ENCODE peak calls at places on chromosome 17, in eight cellular contexts. C is uterus, Z is pancreas, S is esophagus squamous epithelium, J is transverse colon, H is neural progenitor cell, K is Panc1, E is ovary. G is an unnamed sample.

GRCh38 chr17:45430738-45431530 is 1.7 kb downstream of the ARHGAP27 start:
- DNase-seq in Z (peak; percentile 50), H (peak; percentile 48), K (no peak), C (no peak), S (no peak), J (peak; percentile 88), E (no peak), G (peak; percentile 77)

GRCh38 chr17:82160081-82160480 is 52.6 kb downstream of the CCDC57 start:
- DNase-seq in J (no peak), E (no peak), Z (peak; percentile 39), S (no peak), C (no peak), K (no peak), H (no peak), G (no peak)

GRCh38 chr17:38815576-38816193 is 9.4 kb downstream of the CWC25 start:
- DNase-seq in K (no peak), C (no peak), Z (no peak), E (no peak), S (no peak), H (no peak), J (no peak), G (no peak)

GRCh38 chr17:67013891-67014290 is 30.5 kb upstream of the CACNG1 start:
- DNase-seq in Z (no peak), E (no peak), K (no peak), C (no peak), H (no peak), J (no peak), S (no peak), G (no peak)

GRCh38 chr17:38981640-38982039 is 14.4 kb upstream of the FBXO47 start:
- DNase-seq in E (no peak), S (no peak), J (no peak), H (no peak), C (no peak), K (no peak), Z (no peak), G (no peak)

GRCh38 chr17:41865596-41865893 is 322 bp upstream of the KLHL11 start:
- DNase-seq in C (no peak), J (no peak), E (no peak), S (no peak), Z (no peak), K (no peak), H (no peak), G (no peak)

GRCh38 chr17:8151120-8151640 is 1.0 kb downstream of the PER1 start:
- DNase-seq in H (peak; percentile 86), S (peak; percentile 47), C (peak; percentile 94), Z (peak; percentile 84), E (peak; percentile 94), J (peak; percentile 92), K (no peak), G (peak; percentile 83)

GRCh38 chr17:15926039-15926740 is 18.7 kb upstream of the ADORA2B start:
- DNase-seq in J (peak; percentile 52), E (no peak), H (no peak), S (no peak), C (no peak), Z (no peak), K (no peak), G (no peak)

GRCh38 chr17:78441271-78441986 is 63.0 kb downstream of the PGS1 start:
- DNase-seq in E (no peak), Z (no peak), S (no peak), K (no peak), C (no peak), H (no peak), J (no peak), G (no peak)

GRCh38 chr17:15490634-15491261 is 23.3 kb upstream of the CDRT4 start:
- DNase-seq in J (peak; percentile 74), H (peak; percentile 59), E (peak; percentile 32), Z (no peak), C (peak; percentile 28), K (no peak), S (no peak), G (peak; percentile 86)

GRCh38 chr17:58503876-58504275 is 10.6 kb downstream of the MTMR4 start:
- DNase-seq in E (no peak), Z (no peak), K (no peak), C (no peak), H (no peak), S (no peak), J (no peak), G (no peak)

GRCh38 chr17:303161-303560 is 49.4 kb downstream of the RPH3AL start:
- DNase-seq in Z (no peak), E (no peak), S (no peak), J (no peak), C (no peak), H (no peak), K (no peak), G (no peak)

GRCh38 chr17:47896672-47897490 is 845 bp downstream of the SP2 start:
- DNase-seq in E (no peak), J (no peak), Z (no peak), S (no peak), H (no peak), K (no peak), C (no peak), G (no peak)

GRCh38 chr17:76843703-76844484 is 24.3 kb upstream of the MGAT5B start:
- DNase-seq in S (no peak), Z (no peak), E (no peak), H (no peak), K (no peak), C (no peak), J (no peak), G (no peak)

GRCh38 chr17:63124536-63124935 is 158.5 kb downstream of the TANC2 start:
- DNase-seq in E (no peak), K (no peak), Z (no peak), H (no peak), S (no peak), J (no peak), C (no peak), G (no peak)

GRCh38 chr17:37791434-37791833 is 46.6 kb upstream of the HNF1B start:
- DNase-seq in J (peak; percentile 37), C (no peak), H (peak; percentile 37), S (no peak), K (no peak), E (no peak), Z (peak; percentile 35), G (no peak)

GRCh38 chr17:50892101-50892776 is 26.1 kb upstream of the TOB1 start:
- DNase-seq in S (no peak), C (no peak), J (no peak), Z (no peak), E (no peak), H (no peak), K (no peak), G (no peak)

GRCh38 chr17:48413613-48414405 is 16.2 kb downstream of the SKAP1 start:
- DNase-seq in C (no peak), H (no peak), S (no peak), Z (no peak), K (no peak), J (no peak), E (no peak), G (no peak)

GRCh38 chr17:71438631-71439146 is 682.1 kb upstream of the SOX9 start:
- DNase-seq in H (no peak), C (no peak), Z (peak; percentile 32), S (no peak), E (no peak), J (no peak), K (peak; percentile 95), G (no peak)
- TF ChIP-seq CTCF in H (no peak), C (no peak), Z (no peak), S (no peak), E (no peak), J (no peak), K (peak; percentile 23), G (no peak)

GRCh38 chr17:49438885-49439284 is 24.2 kb upstream of the PHB1 start:
- DNase-seq in E (no peak), K (no peak), Z (no peak), J (no peak), H (peak; percentile 67), C (no peak), S (no peak), G (no peak)

GRCh38 chr17:49439673-49440571 is 25.2 kb upstream of the PHB1 start:
- DNase-seq in J (no peak), C (no peak), H (peak; percentile 22), K (no peak), S (no peak), E (no peak), Z (no peak), G (no peak)

GRCh38 chr17:49438439-49438861 is 23.8 kb upstream of the PHB1 start:
- DNase-seq in E (no peak), S (no peak), K (no peak), C (no peak), Z (no peak), H (peak; percentile 90), J (no peak), G (no peak)

GRCh38 chr17:49440581-49440980 is 25.9 kb upstream of the PHB1 start:
- DNase-seq in S (no peak), J (no peak), E (no peak), Z (no peak), C (no peak), H (no peak), K (no peak), G (no peak)

DNA sequence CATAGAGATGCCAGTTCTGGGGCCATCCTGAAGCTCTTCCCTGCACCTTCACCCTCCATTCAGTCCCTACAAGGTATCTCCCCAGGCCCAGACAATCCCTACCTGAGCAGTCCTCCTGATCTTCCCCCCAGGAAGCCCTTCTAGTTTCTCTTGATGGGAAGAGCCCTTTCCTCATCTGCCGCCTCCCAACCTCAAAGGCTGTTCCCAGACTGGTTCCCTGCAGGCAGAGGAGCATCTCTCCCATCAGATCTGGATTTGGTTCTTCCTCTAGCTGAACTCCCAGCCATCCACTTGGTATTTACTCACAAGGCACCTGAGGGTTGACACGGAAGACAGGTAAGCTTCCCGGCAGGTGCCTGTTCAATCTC is 24.6 kb upstream of the PHB1 start:
- DNase-seq in K (no peak), E (no peak), S (no peak), Z (no peak), C (no peak), J (no peak), H (no peak), G (no peak)
- H3K4me3 ChIP-seq in K (no peak overlapping the region), E (no peak overlapping the region), S (no peak overlapping the region), Z (no peak overlapping the region), C (no peak overlapping the region), J (no peak overlapping the region), H (peak overlapping the region; percentile 46), G (no peak overlapping the region)

GRCh38 chr17:80494547-80494946 is 18.1 kb upstream of the NPTX1 start:
- DNase-seq in S (no peak), H (no peak), K (no peak), J (no peak), Z (no peak), E (no peak), C (no peak), G (no peak)
- H3K27ac ChIP-seq in S (no peak overlapping the region), H (no peak overlapping the region), K (no peak overlapping the region), J (no peak overlapping the region), Z (no peak overlapping the region), E (no peak overlapping the region), C (no peak overlapping the region), G (no peak overlapping the region)

DNA sequence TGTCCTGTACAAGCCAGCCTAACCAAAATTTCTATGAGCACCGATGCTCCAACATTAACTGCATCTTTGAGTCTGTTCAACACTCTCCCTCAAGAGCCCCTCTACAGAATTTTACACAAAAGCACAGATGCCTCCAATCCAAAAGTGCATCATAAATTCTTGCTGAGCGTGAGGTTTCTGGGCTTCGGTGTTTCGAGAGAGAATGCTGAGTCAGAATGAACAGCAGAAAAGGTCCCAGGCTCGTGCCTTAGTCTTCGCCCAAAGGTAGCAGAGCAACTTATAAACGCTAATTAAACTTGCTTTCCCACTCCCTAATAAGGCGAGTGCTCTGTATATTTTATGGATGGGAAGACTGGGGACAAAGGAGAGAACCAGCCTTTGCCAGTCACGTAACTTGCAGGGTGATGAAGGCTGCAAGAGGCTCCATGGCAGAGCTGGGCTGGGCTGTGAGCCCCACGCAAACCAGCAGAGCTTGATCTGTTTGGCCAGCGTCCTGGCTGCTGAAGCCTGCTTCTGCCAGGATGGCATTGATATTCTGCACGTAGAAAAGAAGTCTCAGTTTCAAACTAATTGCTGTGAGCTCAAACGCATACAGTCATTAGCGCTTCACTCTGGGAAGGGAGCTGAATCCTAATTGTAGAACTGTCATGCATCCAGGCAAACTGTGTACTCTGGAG is 138.5 kb downstream of the DNAH9 start:
- DNase-seq in K (no peak), Z (no peak), J (no peak), C (no peak), H (no peak), S (no peak), E (no peak), G (no peak)
- TF ChIP-seq CTCF in K (no peak), Z (no peak), J (no peak), C (no peak), H (no peak), S (no peak), E (no peak), G (no peak)